ENCODE peak calls at places on chromosomes 12 and 14, in nine cellular contexts. H is GM10248, V is upper lobe of right lung, W is left ventricle myocardium inferior, J is testis, T is HFF-Myc, A is left lung, X is endodermal cell, B is mucosa of descending colon. I is an unnamed sample.

GRCh38 chr12:126447346-126447745 is 1382.1 kb downstream of the AACS start:
- DNase-seq in H (no peak), V (no peak), W (no peak), J (no peak), T (no peak), A (no peak), X (no peak), B (no peak), I (peak)

GRCh38 chr12:121300083-121300819 is 3.7 kb upstream of the CAMKK2 start:
- DNase-seq in H (no peak), V (no peak), W (no peak), J (no peak), T (no peak), A (no peak), X (peak), B (no peak), I (no peak)

GRCh38 chr14:61565836-61566536 is 129.3 kb upstream of the HIF1A start:
- DNase-seq in H (no peak), V (no peak), W (no peak), J (no peak), T (peak), A (no peak), X (no peak), B (no peak), I (no peak)

GRCh38 chr12:122097641-122098364 is 19.2 kb downstream of the MLXIP start:
- DNase-seq in H (no peak), V (peak), W (peak), J (peak), T (no peak), A (peak), X (peak), B (peak), I (no peak)

GRCh38 chr12:105921872-105922669 is 216.7 kb downstream of the NUAK1 start:
- DNase-seq in H (no peak), V (no peak), W (peak), J (no peak), T (no peak), A (no peak), X (no peak), B (no peak), I (no peak)

GRCh38 chr12:14261861-14262260 is 103.6 kb upstream of the ATF7IP start:
- DNase-seq in H (no peak), V (no peak), W (no peak), J (no peak), T (no peak), A (no peak), X (no peak), B (no peak), I (no peak)

GRCh38 chr12:11840350-11840749 is 190.9 kb downstream of the ETV6 start:
- DNase-seq in H (no peak), V (no peak), W (no peak), J (peak), T (no peak), A (no peak), X (peak), B (peak), I (no peak)

GRCh38 chr14:69581316-69581935 is 6.8 kb upstream of the CCDC177 start:
- DNase-seq in H (no peak), V (no peak), W (no peak), J (no peak), T (no peak), A (no peak), X (no peak), B (no peak), I (no peak)

GRCh38 chr12:123264642-123265041 is 7.0 kb downstream of the CDK2AP1 start:
- DNase-seq in H (peak), V (no peak), W (no peak), J (no peak), T (no peak), A (no peak), X (peak), B (no peak), I (peak)

GRCh38 chr12:93950321-93950720 is 198.1 kb upstream of the PLXNC1 start:
- DNase-seq in H (no peak), V (no peak), W (no peak), J (no peak), T (no peak), A (no peak), X (no peak), B (no peak), I (no peak)

GRCh38 chr12:30959778-30960177 is 33.2 kb downstream of the TSPAN11 start:
- DNase-seq in H (no peak), V (peak), W (no peak), J (no peak), T (no peak), A (no peak), X (no peak), B (no peak), I (no peak)

GRCh38 chr12:94650143-94651056 is at the start of gene TMCC3:
- DNase-seq in H (peak), V (peak), W (peak), J (peak), T (no peak), A (peak), X (peak), B (peak), I (peak)

GRCh38 chr12:78229491-78230209 is 399.0 kb downstream of the NAV3 start:
- DNase-seq in H (peak), V (no peak), W (no peak), J (peak), T (peak), A (no peak), X (peak), B (peak), I (peak)

GRCh38 chr14:92503756-92504491 is 9.7 kb upstream of the RIN3 start:
- DNase-seq in H (no peak), V (no peak), W (no peak), J (peak), T (peak), A (no peak), X (no peak), B (no peak), I (no peak)

GRCh38 chr14:49992901-49993335 is 100.0 kb downstream of the ARF6 start:
- DNase-seq in H (peak), V (no peak), W (no peak), J (peak), T (no peak), A (no peak), X (no peak), B (no peak), I (peak)

GRCh38 chr14:36227344-36227743 is 50.8 kb upstream of the PTCSC3 start:
- DNase-seq in H (no peak), V (no peak), W (no peak), J (no peak), T (no peak), A (no peak), X (no peak), B (no peak), I (no peak)

GRCh38 chr14:103915616-103916015 is 12.6 kb upstream of the TDRD9 start:
- DNase-seq in H (no peak), V (peak), W (no peak), J (no peak), T (no peak), A (no peak), X (no peak), B (no peak), I (no peak)

GRCh38 chr14:60971271-60971670 is 9.6 kb downstream of the TRMT5 start:
- DNase-seq in H (no peak), V (no peak), W (no peak), J (no peak), T (no peak), A (no peak), X (no peak), B (no peak), I (no peak)

GRCh38 chr12:18926188-18926587 is 188.3 kb downstream of the CAPZA3 start:
- DNase-seq in H (no peak), V (no peak), W (no peak), J (no peak), T (no peak), A (no peak), X (no peak), B (no peak), I (no peak)

GRCh38 chr14:65226824-65227604 is 124.7 kb upstream of the MAX start:
- DNase-seq in H (no peak), V (no peak), W (no peak), J (no peak), T (no peak), A (no peak), X (peak), B (peak), I (no peak)

GRCh38 chr14:103549361-103550311 is 12.8 kb downstream of the BAG5 start:
- DNase-seq in H (no peak), V (no peak), W (peak), J (peak), T (no peak), A (no peak), X (no peak), B (no peak), I (no peak)

GRCh38 chr12:76764856-76765255 is 941 bp downstream of the ZDHHC17 start:
- DNase-seq in H (no peak), V (no peak), W (no peak), J (peak), T (no peak), A (no peak), X (no peak), B (no peak), I (peak)

GRCh38 chr12:57460457-57461325 is 1.1 kb downstream of the GLI1 start:
- DNase-seq in H (no peak), V (no peak), W (no peak), J (no peak), T (no peak), A (no peak), X (peak), B (no peak), I (no peak)

GRCh38 chr14:105123266-105123665 is 45.3 kb downstream of the JAG2 start:
- DNase-seq in H (no peak), V (no peak), W (no peak), J (no peak), T (no peak), A (no peak), X (no peak), B (no peak), I (no peak)

GRCh38 chr12:65566776-65567175 is 257.5 kb upstream of the HMGA2 start:
- DNase-seq in H (no peak), V (no peak), W (no peak), J (no peak), T (no peak), A (no peak), X (no peak), B (no peak), I (no peak)

GRCh38 chr12:55932546-55932919 is 1.6 kb downstream of the DGKA start:
- DNase-seq in H (peak), V (no peak), W (no peak), J (no peak), T (no peak), A (no peak), X (peak), B (peak), I (peak)

GRCh38 chr14:99511421-99512109 is 30.4 kb downstream of the CCNK start:
- DNase-seq in H (no peak), V (no peak), W (peak), J (peak), T (no peak), A (no peak), X (no peak), B (no peak), I (no peak)

GRCh38 chr12:106584104-106585064 is 1.6 kb downstream of the RFX4 start:
- DNase-seq in H (no peak), V (no peak), W (no peak), J (no peak), T (no peak), A (no peak), X (peak), B (no peak), I (no peak)

GRCh38 chr14:54446201-54446693 is 5.1 kb upstream of the CNIH1 start:
- DNase-seq in H (no peak), V (no peak), W (no peak), J (peak), T (no peak), A (no peak), X (no peak), B (peak), I (no peak)

GRCh38 chr12:92030618-92031017 is 115.0 kb downstream of the BTG1 start:
- DNase-seq in H (peak), V (no peak), W (no peak), J (peak), T (no peak), A (no peak), X (no peak), B (peak), I (peak)

GRCh38 chr12:124720019-124720686 is 143.5 kb downstream of the SCARB1 start:
- DNase-seq in H (no peak), V (no peak), W (no peak), J (no peak), T (no peak), A (no peak), X (no peak), B (no peak), I (no peak)

GRCh38 chr14:52023518-52023917 is 34.2 kb downstream of the RTRAF start:
- DNase-seq in H (no peak), V (no peak), W (no peak), J (no peak), T (peak), A (no peak), X (no peak), B (no peak), I (no peak)

GRCh38 chr12:79512068-79512467 is 178.7 kb downstream of the PAWR start:
- DNase-seq in H (no peak), V (no peak), W (no peak), J (no peak), T (no peak), A (no peak), X (peak), B (no peak), I (no peak)
- TF ChIP-seq CTCF in H (no peak), V (no peak), W (no peak), J (no peak), T (peak), A (no peak), X (peak), B (no peak), I (no peak)

GRCh38 chr12:25715147-25715546 is 162.1 kb upstream of the LMNTD1 start:
- DNase-seq in H (no peak), V (no peak), W (no peak), J (no peak), T (no peak), A (no peak), X (no peak), B (no peak), I (no peak)

GRCh38 chr12:25713264-25713663 is 160.2 kb upstream of the LMNTD1 start:
- DNase-seq in H (peak), V (no peak), W (no peak), J (no peak), T (no peak), A (no peak), X (no peak), B (no peak), I (peak)

GRCh38 chr12:25714219-25714984 is 161.3 kb upstream of the LMNTD1 start:
- DNase-seq in H (no peak), V (no peak), W (no peak), J (no peak), T (no peak), A (no peak), X (no peak), B (no peak), I (no peak)

GRCh38 chr12:25710149-25710548 is 157.1 kb upstream of the LMNTD1 start:
- DNase-seq in H (no peak), V (no peak), W (no peak), J (no peak), T (no peak), A (no peak), X (no peak), B (no peak), I (no peak)

GRCh38 chr12:25712169-25712568 is 159.1 kb upstream of the LMNTD1 start:
- DNase-seq in H (no peak), V (no peak), W (no peak), J (no peak), T (no peak), A (no peak), X (no peak), B (no peak), I (peak)
- TF ChIP-seq CTCF in H (no peak), V (no peak), W (no peak), J (no peak), T (no peak), A (no peak), X (no peak), B (no peak), I (no peak)

DNA sequence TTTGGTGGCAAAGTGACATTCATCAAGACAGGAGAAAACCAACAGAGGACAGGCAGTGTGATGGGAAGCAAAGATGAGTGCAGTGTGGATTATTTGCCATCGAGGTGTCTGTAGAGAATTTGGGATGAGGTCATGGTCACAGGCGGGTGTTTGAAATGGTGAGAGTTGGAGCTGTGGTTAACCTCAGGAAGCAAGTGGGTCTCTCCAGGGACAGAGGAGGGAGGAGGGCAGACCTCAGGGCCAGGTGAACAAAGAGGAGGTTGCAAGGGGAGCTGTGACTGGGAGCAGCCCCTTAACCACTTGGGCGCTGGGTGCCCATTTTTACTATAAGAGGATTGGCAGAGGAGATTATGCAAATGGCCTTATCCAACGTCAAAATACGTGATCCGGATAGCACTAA is 7.0 kb downstream of the FZD10 start:
- DNase-seq in H (no peak), V (peak), W (no peak), J (no peak), T (no peak), A (no peak), X (peak), B (no peak), I (no peak)
- TF ChIP-seq CTCF in H (no peak), V (no peak), W (no peak), J (no peak), T (no peak), A (no peak), X (no peak), B (no peak), I (no peak)

GRCh38 chr12:118841588-118841987 is 139.8 kb upstream of the SRRM4 start:
- DNase-seq in H (no peak), V (no peak), W (no peak), J (no peak), T (no peak), A (no peak), X (no peak), B (no peak), I (no peak)

GRCh38 chr12:118835911-118836310 is 145.4 kb upstream of the SRRM4 start:
- DNase-seq in H (no peak), V (no peak), W (no peak), J (no peak), T (no peak), A (no peak), X (no peak), B (no peak), I (no peak)

GRCh38 chr12:118842753-118843335 is 138.5 kb upstream of the SRRM4 start:
- DNase-seq in H (no peak), V (no peak), W (no peak), J (no peak), T (no peak), A (no peak), X (no peak), B (no peak), I (no peak)

GRCh38 chr12:118840878-118841277 is 140.5 kb upstream of the SRRM4 start:
- DNase-seq in H (no peak), V (no peak), W (no peak), J (no peak), T (no peak), A (no peak), X (no peak), B (no peak), I (no peak)

DNA sequence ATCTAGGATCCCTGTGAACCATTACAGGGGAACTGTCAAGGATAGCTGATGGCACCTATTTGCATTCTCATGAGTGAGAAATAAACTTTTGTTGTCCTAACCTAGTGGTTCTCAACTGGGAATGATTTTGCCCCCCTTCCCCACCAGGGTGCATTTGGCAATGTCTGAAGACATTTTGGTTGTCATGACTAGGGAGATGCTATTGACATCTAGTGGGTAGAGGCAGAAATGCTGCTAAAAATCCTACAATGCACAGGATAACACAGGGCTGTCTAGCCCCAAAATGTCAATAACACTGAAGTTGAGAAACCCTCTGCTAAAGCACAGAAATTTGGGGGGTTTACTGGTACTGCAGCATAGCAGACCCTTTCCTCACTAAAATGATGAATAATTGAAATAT is 140.9 kb upstream of the SRRM4 start:
- DNase-seq in H (no peak), V (no peak), W (no peak), J (no peak), T (no peak), A (no peak), X (peak), B (no peak), I (peak)
- TF ChIP-seq CTCF in H (no peak), V (no peak), W (no peak), J (no peak), T (no peak), A (no peak), X (peak), B (no peak), I (peak)

GRCh38 chr12:16076553-16076952 is 165.4 kb downstream of the DERA start:
- DNase-seq in H (peak), V (no peak), W (no peak), J (no peak), T (peak), A (no peak), X (peak), B (peak), I (peak)
- TF ChIP-seq CTCF in H (peak), V (peak), W (peak), J (no peak), T (peak), A (peak), X (peak), B (peak), I (peak)